ENCODE peak calls at places on chromosomes 7 and 10, in eight cellular contexts. C, J, T, L, V, P, F and K are unnamed samples.

GRCh38 chr10:80356563-80356999 is at the start of the genes DYDC1 and DYDC2:
- DNase-seq in F (peak), J (no peak), T (peak), V (no peak), C (no peak), L (peak), P (no peak), K (peak)

GRCh38 chr10:116796910-116797513 is 52.3 kb upstream of the ENO4 start:
- DNase-seq in V (no peak), F (peak), P (peak), T (peak), L (peak), C (peak), J (no peak), K (peak)

GRCh38 chr10:60110739-60111138 is 204.4 kb upstream of the CCDC6 start:
- DNase-seq in C (no peak), V (no peak), J (no peak), L (no peak), F (no peak), P (no peak), T (no peak), K (no peak)

GRCh38 chr7:107700570-107700969 is 39.9 kb downstream of the SLC26A4 start:
- DNase-seq in F (no peak), T (no peak), J (no peak), C (peak), V (no peak), P (no peak), L (no peak), K (no peak)

GRCh38 chr7:133797818-133798485 is 329.2 kb upstream of the LRGUK start:
- DNase-seq in P (peak), J (no peak), C (peak), V (no peak), T (no peak), L (no peak), F (no peak), K (peak)

GRCh38 chr10:24515481-24515880 is 208.2 kb downstream of the ARHGAP21 start:
- DNase-seq in V (no peak), F (no peak), L (no peak), C (no peak), P (no peak), J (no peak), T (no peak), K (no peak)

GRCh38 chr10:23442936-23443335 is 4.1 kb downstream of the OTUD1 start:
- DNase-seq in C (peak), T (no peak), J (no peak), F (no peak), P (no peak), L (no peak), V (no peak), K (no peak)

GRCh38 chr10:103042129-103042528 is 124.0 kb downstream of the CNNM2 start:
- DNase-seq in F (no peak), J (no peak), T (no peak), V (no peak), L (no peak), P (no peak), C (no peak), K (peak)

GRCh38 chr10:52956451-52956850 is 183.9 kb upstream of the MBL2 start:
- DNase-seq in J (no peak), C (no peak), V (no peak), F (no peak), P (no peak), T (no peak), L (no peak), K (peak)

GRCh38 chr7:154743211-154743610 is 259.7 kb downstream of the PAXIP1 start:
- DNase-seq in T (no peak), L (no peak), V (no peak), C (no peak), J (no peak), P (no peak), F (no peak), K (no peak)

GRCh38 chr10:3119796-3120459 is 52.6 kb downstream of the PFKP start:
- DNase-seq in J (no peak), P (no peak), F (no peak), C (peak), V (no peak), L (no peak), T (peak), K (peak)

GRCh38 chr10:35797187-35797586 is 155.1 kb upstream of the FZD8 start:
- DNase-seq in J (no peak), C (peak), L (no peak), F (no peak), V (no peak), P (peak), T (no peak), K (no peak)

GRCh38 chr10:28375399-28376354 is 72.8 kb upstream of the MPP7 start:
- DNase-seq in L (no peak), F (no peak), T (peak), V (no peak), C (peak), P (peak), J (no peak), K (peak)

GRCh38 chr10:114053946-114054345 is 10.3 kb downstream of the ADRB1 start:
- DNase-seq in L (no peak), P (no peak), T (no peak), F (no peak), J (no peak), C (peak), V (no peak), K (no peak)

GRCh38 chr10:43702213-43702935 is 53.7 kb upstream of the ZNF32 start:
- DNase-seq in C (no peak), F (no peak), L (peak), J (no peak), P (no peak), T (no peak), V (no peak), K (no peak)

GRCh38 chr7:149790146-149790548 is 16.8 kb upstream of the ZNF467 start:
- DNase-seq in L (peak), J (no peak), T (peak), P (no peak), V (no peak), F (peak), C (no peak), K (peak)

GRCh38 chr10:76415559-76415958 is 984.1 kb downstream of the LRMDA start:
- DNase-seq in T (no peak), L (no peak), C (no peak), F (no peak), J (no peak), V (no peak), P (no peak), K (no peak)

GRCh38 chr10:61643316-61643751 is 19.4 kb upstream of the CABCOCO1 start:
- DNase-seq in C (peak), L (no peak), V (no peak), T (no peak), F (no peak), J (no peak), P (peak), K (peak)

GRCh38 chr7:43703573-43703972 is 25.8 kb downstream of the COA1 start:
- DNase-seq in V (no peak), T (no peak), F (no peak), L (no peak), P (no peak), C (no peak), J (no peak), K (no peak)
- H3K4me3 ChIP-seq in V (no peak), T (no peak), F (no peak), L (no peak), P (no peak), C (no peak), J (no peak), K (no peak)

GRCh38 chr7:28571405-28571804 is 159.1 kb downstream of the CREB5 start:
- DNase-seq in T (no peak), F (no peak), J (no peak), C (no peak), L (no peak), P (no peak), V (no peak), K (no peak)
- H3K4me3 ChIP-seq in T (no peak), F (no peak), J (no peak), C (no peak), L (no peak), P (no peak), V (no peak), K (no peak)

GRCh38 chr10:77498210-77498609 is 139.4 kb downstream of the KCNMA1 start:
- DNase-seq in T (no peak), J (no peak), C (no peak), F (no peak), L (no peak), P (no peak), V (no peak), K (no peak)

GRCh38 chr10:77501152-77501845 is 136.3 kb downstream of the KCNMA1 start:
- DNase-seq in T (no peak), L (no peak), F (no peak), C (peak), J (no peak), P (peak), V (peak), K (peak)

GRCh38 chr10:77501846-77502251 is 135.8 kb downstream of the KCNMA1 start:
- DNase-seq in L (no peak), J (no peak), T (no peak), P (no peak), C (no peak), V (no peak), F (no peak), K (peak)

GRCh38 chr10:77498829-77499228 is 138.8 kb downstream of the KCNMA1 start:
- DNase-seq in F (no peak), V (no peak), P (no peak), C (no peak), L (no peak), J (no peak), T (no peak), K (no peak)

DNA sequence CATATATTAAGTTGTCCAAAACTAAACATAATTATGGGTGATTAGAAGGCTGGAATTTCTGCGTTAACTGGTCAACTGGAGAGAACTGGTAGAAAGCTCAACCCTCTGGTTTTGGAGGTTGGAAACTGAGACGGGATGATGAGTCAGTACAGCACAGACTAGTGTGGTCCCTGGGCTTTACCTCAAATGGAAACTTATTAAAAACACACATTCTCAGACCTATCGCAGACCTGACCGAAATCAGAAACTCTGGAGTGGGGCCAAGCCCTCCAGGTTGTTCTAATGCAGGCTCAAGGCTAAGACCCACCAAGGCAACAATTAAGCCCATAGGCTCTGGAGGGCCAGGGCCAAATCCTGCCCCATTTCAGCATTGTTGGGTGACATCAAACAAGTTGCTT is 136.9 kb downstream of the KCNMA1 start:
- DNase-seq in C (no peak), L (no peak), P (peak), V (no peak), J (no peak), F (no peak), T (no peak), K (no peak)
- H3K4me3 ChIP-seq in C (no peak), L (no peak), P (no peak), V (no peak), J (no peak), F (no peak), T (no peak), K (no peak)

GRCh38 chr10:5895804-5896203 is 5.8 kb downstream of the FBH1 start:
- DNase-seq in F (no peak), P (no peak), J (no peak), C (no peak), L (no peak), V (no peak), T (no peak), K (no peak)

GRCh38 chr10:5897504-5897903 is 7.5 kb downstream of the FBH1 start:
- DNase-seq in C (no peak), L (no peak), J (no peak), F (no peak), V (no peak), T (no peak), P (no peak), K (no peak)

GRCh38 chr10:5895365-5895764 is 5.3 kb downstream of the FBH1 start:
- DNase-seq in L (no peak), T (no peak), F (no peak), P (no peak), C (no peak), J (no peak), V (no peak), K (no peak)

GRCh38 chr10:5896765-5897340 is 6.8 kb downstream of the FBH1 start:
- DNase-seq in J (no peak), C (no peak), P (no peak), L (no peak), F (no peak), T (no peak), V (no peak), K (no peak)

DNA sequence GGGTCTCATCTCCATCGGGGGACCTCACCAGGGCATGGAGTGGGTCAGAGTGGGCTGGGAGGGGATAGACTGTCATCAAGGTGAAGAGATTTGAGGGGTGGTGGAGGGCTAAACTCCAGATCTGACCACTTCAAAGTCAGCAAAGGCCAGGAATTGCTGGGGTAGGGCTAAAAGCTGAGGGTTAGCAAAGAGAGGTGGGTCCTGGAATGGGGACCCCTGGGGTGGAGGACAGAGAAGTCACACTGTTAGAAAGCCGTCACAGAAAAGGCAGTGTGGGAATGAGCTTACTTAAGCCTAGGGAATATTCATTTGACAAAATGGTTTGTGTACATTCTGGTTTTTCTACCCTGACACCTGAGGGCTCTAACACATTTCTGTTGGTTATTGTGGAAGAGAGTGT is 6.2 kb downstream of the FBH1 start:
- DNase-seq in T (no peak), J (no peak), V (no peak), L (no peak), F (no peak), P (no peak), C (no peak), K (no peak)
- H3K4me3 ChIP-seq in T (no peak), J (no peak), V (no peak), L (no peak), F (no peak), P (no peak), C (no peak), K (no peak)

GRCh38 chr10:30028006-30028441 is 31.4 kb downstream of the JCAD start:
- DNase-seq in F (peak), T (no peak), L (no peak), P (no peak), V (no peak), C (peak), J (no peak), K (no peak)
- H3K4me3 ChIP-seq in F (no peak), T (no peak), L (no peak), P (no peak), V (no peak), C (no peak), J (peak), K (no peak)

DNA sequence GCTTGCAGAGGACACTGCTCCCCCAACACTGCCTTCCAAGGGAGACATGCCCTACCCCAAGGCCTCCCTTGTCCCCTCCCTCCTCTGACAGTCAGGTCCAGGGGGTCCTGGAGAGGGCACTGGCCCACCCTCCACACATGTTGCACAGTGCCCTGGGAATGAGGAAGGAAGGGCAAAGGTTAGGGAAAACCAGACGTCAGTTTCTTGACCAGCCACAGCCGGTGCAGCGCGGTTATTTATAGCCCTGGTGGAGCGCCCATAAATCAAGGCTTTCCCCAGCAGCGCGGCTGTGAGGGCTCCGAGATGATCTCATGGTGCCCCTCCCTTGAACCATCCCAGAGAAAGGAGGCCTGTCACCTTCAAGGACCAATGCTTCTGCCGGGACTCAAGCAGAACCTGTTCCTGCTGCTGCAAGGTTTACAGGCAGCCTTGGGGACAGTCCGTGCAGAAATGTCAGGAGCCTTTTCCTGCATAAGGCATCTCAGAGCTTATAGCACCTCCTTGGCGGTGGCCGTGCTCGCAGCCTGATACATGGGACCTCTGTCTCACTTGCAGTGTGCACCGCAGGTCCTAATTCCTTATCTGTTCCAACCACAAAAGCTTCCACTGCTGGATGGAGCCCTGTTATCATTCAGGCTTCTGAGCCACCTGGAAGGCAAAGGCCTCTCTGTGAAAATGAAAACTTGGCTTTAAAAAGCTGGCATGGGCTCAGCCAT is 127.3 kb downstream of the LHPP start:
- DNase-seq in C (peak), F (no peak), V (no peak), T (peak), J (no peak), L (peak), P (no peak), K (peak)
- H3K4me3 ChIP-seq in C (no peak), F (no peak), V (no peak), T (no peak), J (no peak), L (no peak), P (no peak), K (no peak)

GRCh38 chr7:150801242-150801945 is 825 bp downstream of the TMEM176A start:
- DNase-seq in C (no peak), L (no peak), P (no peak), V (no peak), J (no peak), T (no peak), F (no peak), K (no peak)
- H3K4me3 ChIP-seq in C (no peak), L (peak), P (no peak), V (no peak), J (peak), T (peak), F (peak), K (no peak)

DNA sequence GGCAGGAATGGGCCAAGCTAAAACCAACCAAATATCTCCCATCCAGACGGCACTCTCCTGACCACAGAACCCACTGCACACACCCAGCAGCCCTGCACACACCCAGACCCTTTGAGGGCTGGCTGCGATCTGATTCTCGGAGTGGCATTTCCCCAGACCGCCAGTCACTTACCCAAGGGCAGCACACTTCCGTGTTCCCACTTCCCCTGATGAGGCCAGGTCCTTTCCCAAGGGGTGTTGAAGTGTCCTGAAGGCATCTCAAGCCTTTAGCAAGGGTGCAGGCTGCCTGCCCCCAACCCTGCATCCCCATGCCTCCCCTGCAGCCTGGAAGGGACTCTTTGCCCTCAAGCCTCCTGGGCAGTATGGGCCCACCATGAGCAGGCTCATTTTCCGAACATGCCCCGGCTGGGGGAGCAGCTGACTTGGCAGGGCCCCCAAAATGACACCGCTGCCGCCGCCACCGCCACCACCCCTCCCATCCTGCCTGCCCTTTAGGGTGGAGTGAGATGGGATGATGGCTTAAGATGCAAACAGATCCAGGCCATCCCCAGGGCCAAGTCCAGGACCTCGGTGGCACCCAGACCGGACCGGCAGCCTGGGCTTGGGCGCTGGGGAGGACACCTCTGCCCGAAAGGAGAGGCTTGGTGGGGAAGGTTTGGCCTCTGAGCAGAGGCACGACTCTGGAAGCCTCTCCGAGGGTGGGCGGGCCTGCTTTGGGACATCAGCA is 159.8 kb downstream of the NRF1 start:
- DNase-seq in V (no peak), F (no peak), P (no peak), L (peak), J (no peak), C (no peak), T (no peak), K (no peak)
- H3K4me3 ChIP-seq in V (no peak), F (no peak), P (no peak), L (no peak), J (no peak), C (no peak), T (no peak), K (no peak)

GRCh38 chr7:127251458-127252379 is 1.0 kb downstream of the GRM8 start:
- DNase-seq in V (no peak), C (no peak), T (peak), L (peak), P (no peak), F (peak), J (no peak), K (no peak)
- H3K4me3 ChIP-seq in V (peak), C (peak), T (peak), L (peak), P (peak), F (peak), J (peak), K (peak)